ENCODE peak calls at places on chromosomes 4 and X, in nine cellular contexts. P is fibroblast of pulmonary artery; M is left lung; A is psoas muscle; X is CD8-positive, alpha-beta T cell; J is NB4; Z is right atrium auricular region; R is AG04450; T is suprapubic skin. U is an unnamed sample.
A peak's percentile ranks its signal among the peaks of the same experiment; 100 is the strongest.

GRCh38 chrX:123731258-123731986 is 1.4 kb downstream of the THOC2 start:
- DNase-seq in P (peak; percentile 38), M (peak; percentile 45), A (no peak), X (no peak), J (peak; percentile 69), Z (no peak), R (no peak), T (no peak), U (no peak)

GRCh38 chr4:94412019-94413017 is 39.4 kb upstream of the PDLIM5 start:
- DNase-seq in P (peak; percentile 94), M (no peak), A (no peak), X (no peak), J (no peak), Z (no peak), R (peak; percentile 26), T (no peak), U (no peak)

GRCh38 chr4:55173580-55173979 is 48.2 kb upstream of the KDR start:
- DNase-seq in P (peak; percentile 83), M (no peak), A (no peak), X (no peak), J (no peak), Z (no peak), R (no peak), T (no peak), U (no peak)

GRCh38 chr4:31984872-31985271 is 1264.7 kb downstream of the PCDH7 start:
- DNase-seq in P (peak; percentile 63), M (no peak), A (no peak), X (no peak), J (peak; percentile 85), Z (no peak), R (no peak), T (no peak), U (no peak)

GRCh38 chrX:118595501-118596042 is 100.0 kb downstream of the DOCK11 start:
- DNase-seq in P (no peak), M (no peak), A (no peak), X (no peak), J (no peak), Z (no peak), R (no peak), T (no peak), U (no peak)

GRCh38 chrX:40262641-40263560 is 165.1 kb upstream of the BCOR start:
- DNase-seq in P (peak; percentile 68), M (no peak), A (no peak), X (no peak), J (no peak), Z (no peak), R (no peak), T (no peak), U (no peak)

GRCh38 chr4:40445671-40446070 is 110.5 kb downstream of the CHRNA9 start:
- DNase-seq in P (no peak), M (no peak), A (no peak), X (no peak), J (no peak), Z (no peak), R (no peak), T (no peak), U (no peak)

GRCh38 chr4:152929888-152930287 is 6.2 kb upstream of the FHDC1 start:
- DNase-seq in P (no peak), M (no peak), A (no peak), X (no peak), J (no peak), Z (no peak), R (no peak), T (no peak), U (no peak)

GRCh38 chrX:110322603-110323002 is 4.7 kb upstream of the AMMECR1 start:
- DNase-seq in P (no peak), M (no peak), A (no peak), X (no peak), J (no peak), Z (no peak), R (no peak), T (no peak), U (no peak)

GRCh38 chr4:1293531-1293941 is 3.8 kb downstream of the MAEA start:
- DNase-seq in P (no peak), M (no peak), A (no peak), X (no peak), J (no peak), Z (no peak), R (no peak), T (no peak), U (peak; percentile 63)

GRCh38 chrX:2589186-2590020 is 88.6 kb upstream of the DHRSX start:
- DNase-seq in P (no peak), M (no peak), A (no peak), X (no peak), J (no peak), Z (no peak), R (no peak), T (no peak), U (no peak)

GRCh38 chr4:152342293-152342692 is 193.6 kb downstream of the FBXW7 start:
- DNase-seq in P (no peak), M (no peak), A (no peak), X (no peak), J (no peak), Z (no peak), R (no peak), T (no peak), U (no peak)

GRCh38 chr4:137998666-137999429 is 243.3 kb downstream of the SLC7A11 start:
- DNase-seq in P (peak; percentile 39), M (no peak), A (no peak), X (no peak), J (no peak), Z (no peak), R (peak; percentile 11), T (no peak), U (no peak)

GRCh38 chr4:79869597-79870336 is 203.3 kb downstream of the ANTXR2 start:
- DNase-seq in P (no peak), M (no peak), A (no peak), X (no peak), J (no peak), Z (no peak), R (no peak), T (no peak), U (no peak)

GRCh38 chrX:52424658-52425057 is 55.8 kb downstream of the XAGE2 start:
- DNase-seq in P (peak; percentile 1), M (no peak), A (no peak), X (no peak), J (no peak), Z (no peak), R (no peak), T (no peak), U (no peak)

GRCh38 chr4:158673633-158674032 is 1.5 kb downstream of the ETFDH start:
- DNase-seq in P (no peak), M (no peak), A (no peak), X (no peak), J (no peak), Z (no peak), R (no peak), T (no peak), U (no peak)

GRCh38 chr4:182113774-182114173 is 129.4 kb upstream of the TENM3 start:
- DNase-seq in P (no peak), M (no peak), A (no peak), X (no peak), J (no peak), Z (no peak), R (no peak), T (no peak), U (no peak)

GRCh38 chrX:13340182-13340791 is 20.4 kb upstream of the ATXN3L start:
- DNase-seq in P (no peak), M (no peak), A (no peak), X (no peak), J (no peak), Z (no peak), R (no peak), T (no peak), U (no peak)

GRCh38 chrX:107851215-107851614 is 25.5 kb downstream of the MID2 start:
- DNase-seq in P (peak; percentile 50), M (no peak), A (no peak), X (no peak), J (no peak), Z (no peak), R (no peak), T (no peak), U (no peak)

GRCh38 chrX:129773649-129774458 is 5.9 kb upstream of the SASH3 start:
- DNase-seq in P (no peak), M (no peak), A (no peak), X (no peak), J (peak; percentile 48), Z (no peak), R (no peak), T (no peak), U (no peak)
- H3K4me3 ChIP-seq in P (no peak overlapping the region), M (no peak overlapping the region), A (no peak overlapping the region), X (no peak overlapping the region), J (no peak overlapping the region), Z (no peak overlapping the region), R (no peak overlapping the region), T (no peak overlapping the region), U (no peak overlapping the region)

GRCh38 chr4:113762061-113762850 is 718 bp upstream of the CAMK2D start:
- DNase-seq in P (peak; percentile 100), M (peak; percentile 99), A (peak; percentile 98), X (peak; percentile 100), J (peak; percentile 99), Z (peak; percentile 100), R (peak; percentile 100), T (peak; percentile 99), U (peak; percentile 100)
- TF ChIP-seq CTCF in P (no peak), M (no peak), A (no peak), X (no peak), J (no peak), Z (no peak), R (no peak), T (no peak), U (no peak)

GRCh38 chrX:46549914-46550313 is 4.7 kb upstream of the ZNF674 start:
- DNase-seq in P (no peak), M (no peak), A (no peak), X (no peak), J (no peak), Z (no peak), R (no peak), T (no peak), U (no peak)

GRCh38 chrX:46545111-46546005 is at the start of gene ZNF674:
- DNase-seq in P (peak; percentile 93), M (peak; percentile 92), A (peak; percentile 92), X (peak; percentile 94), J (peak; percentile 92), Z (peak; percentile 91), R (peak; percentile 79), T (peak; percentile 93), U (peak; percentile 88)

GRCh38 chrX:46551494-46552128 is 6.4 kb upstream of the ZNF674 start:
- DNase-seq in P (peak; percentile 82), M (no peak), A (no peak), X (no peak), J (no peak), Z (no peak), R (no peak), T (no peak), U (no peak)

GRCh38 chrX:46543441-46543840 is 1.8 kb downstream of the ZNF674 start:
- DNase-seq in P (no peak), M (no peak), A (no peak), X (no peak), J (peak; percentile 18), Z (no peak), R (no peak), T (no peak), U (no peak)

GRCh38 chrX:46547857-46548256 is 2.6 kb upstream of the ZNF674 start:
- DNase-seq in P (peak; percentile 69), M (no peak), A (no peak), X (no peak), J (no peak), Z (no peak), R (peak; percentile 37), T (no peak), U (no peak)
- H3K4me3 ChIP-seq in P (no peak overlapping the region), M (no peak overlapping the region), A (no peak overlapping the region), X (no peak overlapping the region), J (no peak overlapping the region), Z (no peak overlapping the region), R (peak overlapping the region; percentile 7), T (no peak overlapping the region), U (no peak overlapping the region)

GRCh38 chr4:8197521-8197920 is 1.6 kb upstream of the SH3TC1 start:
- DNase-seq in P (no peak), M (no peak), A (no peak), X (no peak), J (no peak), Z (no peak), R (no peak), T (no peak), U (no peak)
- TF ChIP-seq CTCF in P (no peak), M (no peak), A (no peak), X (no peak), J (no peak), Z (no peak), R (no peak), T (no peak), U (no peak)